ENCODE peak calls at places on chromosomes 1 and 21, in five cellular contexts. One of them, this sample, is unnamed.

GRCh38 chr1:107782192-107782845 is 182.7 kb downstream of the VAV3 start:
- DNase-seq in stimulated activated CD8-positive, alpha-beta memory T cell treated with anti-CD3 and anti-CD28 coated beads, Interleukin-7, amount 100 ng/mL, for 1 hour: no peak
- DNase-seq in nephron progenitor cell: peak
- DNase-seq in NCI-H524: peak
- DNase-seq in C1 segment of cervical spinal cord: no peak
- DNase-seq in this sample: no peak

GRCh38 chr1:64488862-64489261 is 18.9 kb downstream of the CACHD1 start:
- DNase-seq in stimulated activated CD8-positive, alpha-beta memory T cell treated with anti-CD3 and anti-CD28 coated beads, Interleukin-7, amount 100 ng/mL, for 1 hour: no peak
- DNase-seq in nephron progenitor cell: no peak
- DNase-seq in NCI-H524: peak
- DNase-seq in C1 segment of cervical spinal cord: no peak
- DNase-seq in this sample: no peak

GRCh38 chr1:218339267-218339831 is 5.8 kb upstream of the TGFB2 start:
- DNase-seq in stimulated activated CD8-positive, alpha-beta memory T cell treated with anti-CD3 and anti-CD28 coated beads, Interleukin-7, amount 100 ng/mL, for 1 hour: no peak
- DNase-seq in nephron progenitor cell: no peak
- DNase-seq in NCI-H524: peak
- DNase-seq in C1 segment of cervical spinal cord: no peak
- DNase-seq in this sample: no peak

GRCh38 chr1:18653922-18654321 is 23.3 kb downstream of the PAX7 start:
- DNase-seq in stimulated activated CD8-positive, alpha-beta memory T cell treated with anti-CD3 and anti-CD28 coated beads, Interleukin-7, amount 100 ng/mL, for 1 hour: no peak
- DNase-seq in nephron progenitor cell: no peak
- DNase-seq in NCI-H524: no peak
- DNase-seq in C1 segment of cervical spinal cord: no peak
- DNase-seq in this sample: no peak

GRCh38 chr1:22597301-22597965 is 34.1 kb downstream of the EPHA8 start:
- DNase-seq in stimulated activated CD8-positive, alpha-beta memory T cell treated with anti-CD3 and anti-CD28 coated beads, Interleukin-7, amount 100 ng/mL, for 1 hour: no peak
- DNase-seq in nephron progenitor cell: no peak
- DNase-seq in NCI-H524: no peak
- DNase-seq in C1 segment of cervical spinal cord: no peak
- DNase-seq in this sample: no peak

GRCh38 chr21:41207401-41208388 is 39.7 kb downstream of the BACE2 start:
- DNase-seq in stimulated activated CD8-positive, alpha-beta memory T cell treated with anti-CD3 and anti-CD28 coated beads, Interleukin-7, amount 100 ng/mL, for 1 hour: no peak
- DNase-seq in nephron progenitor cell: no peak
- DNase-seq in NCI-H524: no peak
- DNase-seq in C1 segment of cervical spinal cord: peak
- DNase-seq in this sample: peak

GRCh38 chr1:236175642-236176336 is 33.5 kb downstream of the GPR137B start:
- DNase-seq in stimulated activated CD8-positive, alpha-beta memory T cell treated with anti-CD3 and anti-CD28 coated beads, Interleukin-7, amount 100 ng/mL, for 1 hour: no peak
- DNase-seq in nephron progenitor cell: no peak
- DNase-seq in NCI-H524: no peak
- DNase-seq in C1 segment of cervical spinal cord: no peak
- DNase-seq in this sample: no peak

GRCh38 chr21:44702973-44703730 is 6.2 kb downstream of the KRTAP10-12 start:
- DNase-seq in stimulated activated CD8-positive, alpha-beta memory T cell treated with anti-CD3 and anti-CD28 coated beads, Interleukin-7, amount 100 ng/mL, for 1 hour: no peak
- DNase-seq in nephron progenitor cell: no peak
- DNase-seq in NCI-H524: no peak
- DNase-seq in C1 segment of cervical spinal cord: no peak
- DNase-seq in this sample: no peak

GRCh38 chr1:152111515-152111968 is 3.7 kb downstream of the TCHH start:
- DNase-seq in stimulated activated CD8-positive, alpha-beta memory T cell treated with anti-CD3 and anti-CD28 coated beads, Interleukin-7, amount 100 ng/mL, for 1 hour: no peak
- DNase-seq in nephron progenitor cell: no peak
- DNase-seq in NCI-H524: peak
- DNase-seq in C1 segment of cervical spinal cord: no peak
- DNase-seq in this sample: no peak

GRCh38 chr1:108199231-108199657 is 899 bp downstream of the SLC25A24 start:
- DNase-seq in stimulated activated CD8-positive, alpha-beta memory T cell treated with anti-CD3 and anti-CD28 coated beads, Interleukin-7, amount 100 ng/mL, for 1 hour: no peak
- DNase-seq in nephron progenitor cell: no peak
- DNase-seq in NCI-H524: peak
- DNase-seq in C1 segment of cervical spinal cord: no peak
- DNase-seq in this sample: no peak